ENCODE peak calls at places on chromosomes 6 and 20, in seven cellular contexts. R is endodermal cell; J is iPS DF 6.9; Z is stomach; I is dorsolateral prefrontal cortex; S is naive thymus-derived CD4-positive, alpha-beta T cell; C is psoas muscle. U is an unnamed sample.

GRCh38 chr20:62358171-62358719 is 8.9 kb downstream of the LAMA5 start:
- DNase-seq in Z (peak; percentile 77), J (no peak), C (peak; percentile 84), R (no peak), I (no peak), S (no peak), U (no peak)

GRCh38 chr6:72646604-72647485 is 25.0 kb downstream of the KCNQ5 start:
- DNase-seq in I (no peak), R (no peak), C (no peak), J (no peak), S (no peak), Z (no peak), U (no peak)

GRCh38 chr6:157227202-157228166 is 95.8 kb downstream of the TMEM242 start:
- DNase-seq in C (no peak), R (peak; percentile 58), J (no peak), I (no peak), S (peak; percentile 46), Z (no peak), U (no peak)

GRCh38 chr6:109772961-109773431 is 81.9 kb downstream of the FIG4 start:
- DNase-seq in R (no peak), Z (peak; percentile 47), I (no peak), J (no peak), S (no peak), C (no peak), U (no peak)

GRCh38 chr20:3784226-3784853 is 2.2 kb downstream of the CENPB start:
- DNase-seq in C (no peak), R (no peak), J (no peak), Z (no peak), I (no peak), S (no peak), U (peak; percentile 47)

GRCh38 chr6:4055420-4056041 is 23.4 kb downstream of the FAM217A start:
- DNase-seq in J (no peak), S (no peak), I (no peak), C (no peak), R (no peak), Z (peak; percentile 45), U (no peak)

GRCh38 chr20:47456952-47457724 is 44.5 kb upstream of the NCOA3 start:
- DNase-seq in J (no peak), Z (no peak), R (no peak), I (no peak), C (no peak), S (no peak), U (no peak)

GRCh38 chr20:63206878-63207277 is 9.1 kb downstream of the YTHDF1 start:
- DNase-seq in R (no peak), Z (no peak), C (no peak), S (no peak), I (no peak), J (no peak), U (no peak)

GRCh38 chr20:53321596-53321995 is 272.0 kb downstream of the ZNF217 start:
- DNase-seq in J (no peak), Z (no peak), I (no peak), C (no peak), S (no peak), R (no peak), U (no peak)

GRCh38 chr6:423062-423798 is 31.7 kb downstream of the IRF4 start:
- DNase-seq in Z (no peak), R (no peak), S (no peak), C (no peak), J (no peak), I (no peak), U (no peak)

GRCh38 chr6:132096996-132097395 is 145.8 kb upstream of the CCN2 start:
- DNase-seq in I (no peak), R (no peak), S (no peak), Z (no peak), J (no peak), C (no peak), U (no peak)

GRCh38 chr6:84072452-84072997 is 39.0 kb downstream of the MRAP2 start:
- DNase-seq in S (no peak), Z (no peak), C (no peak), R (no peak), J (no peak), I (no peak), U (no peak)

DNA sequence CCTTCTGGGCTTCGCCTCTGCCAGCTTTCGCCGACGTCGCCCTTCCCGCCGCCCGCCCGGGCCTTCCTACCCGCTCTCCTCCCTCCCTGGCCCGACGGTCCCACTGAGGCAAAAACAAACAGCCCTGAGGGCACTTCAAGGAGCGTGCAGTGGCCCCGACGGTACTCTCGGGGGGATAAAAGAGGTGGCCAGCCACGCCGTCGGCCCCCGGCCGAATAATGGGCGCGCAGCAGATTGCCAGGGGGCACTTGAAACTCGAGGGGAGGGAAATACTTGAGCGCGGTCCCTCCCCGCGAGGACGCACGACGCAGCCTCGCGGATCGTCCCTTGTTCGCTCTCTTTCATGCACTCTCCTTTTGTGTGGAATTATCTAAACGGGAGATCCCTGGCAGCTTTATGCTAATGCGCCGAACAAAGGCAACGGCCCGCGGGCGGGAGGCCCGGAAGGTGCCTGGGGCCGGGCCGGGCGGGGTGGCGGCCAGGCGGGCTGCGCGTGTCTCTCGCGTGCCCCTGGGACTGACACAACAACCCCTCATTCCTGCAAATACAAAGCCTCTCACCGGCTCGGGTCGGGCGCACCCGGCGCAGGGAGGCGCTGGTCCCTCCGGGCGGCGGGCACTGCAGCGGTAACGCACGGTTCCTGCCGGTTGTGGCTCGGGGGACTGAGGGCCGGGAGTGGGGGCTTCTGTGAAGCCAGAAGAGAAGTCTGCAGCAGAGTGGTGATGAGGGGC is 3.7 kb upstream of the INSM1 start:
- DNase-seq in I (no peak), R (peak; percentile 92), Z (no peak), J (no peak), C (no peak), S (no peak), U (no peak)
- H3K27me3 ChIP-seq in I (peaks cover 30% of the 10 kb centered on the region), R (peaks cover 94% of the 10 kb centered on the region), Z (peaks cover 78% of the 10 kb centered on the region), J (peaks cover 25% of the 10 kb centered on the region), C (peaks cover 75% of the 10 kb centered on the region), S (no peaks in the 10 kb centered on the region), U (peaks cover 70% of the 10 kb centered on the region)

DNA sequence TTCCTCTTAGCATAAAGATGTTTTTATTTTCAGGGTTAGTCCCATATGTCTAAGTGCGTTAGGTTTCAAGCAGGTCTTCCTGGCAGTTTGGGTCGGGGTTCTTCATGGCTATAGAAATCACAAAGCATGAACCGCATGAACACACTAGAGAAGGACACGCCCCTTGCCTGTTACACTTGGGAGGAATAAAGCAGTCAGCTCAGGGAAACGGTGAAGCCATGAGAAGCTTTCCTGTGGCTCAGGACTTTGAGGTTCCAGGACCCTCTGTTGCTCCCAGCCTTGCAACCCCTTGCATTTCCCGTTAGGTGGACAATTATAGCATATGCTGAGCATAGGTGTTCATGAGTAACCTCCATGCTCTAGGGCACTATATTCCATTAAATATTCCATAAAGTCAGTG is 96.7 kb downstream of the SYCP2 start:
- DNase-seq in S (no peak), J (no peak), I (no peak), Z (no peak), C (no peak), R (no peak), U (no peak)
- H3K27me3 ChIP-seq in S (peaks cover 3% of the 10 kb centered on the region), J (no peaks in the 10 kb centered on the region), I (no peaks in the 10 kb centered on the region), Z (peaks cover 9% of the 10 kb centered on the region), C (peaks cover 37% of the 10 kb centered on the region), R (no peaks in the 10 kb centered on the region), U (no peaks in the 10 kb centered on the region)

DNA sequence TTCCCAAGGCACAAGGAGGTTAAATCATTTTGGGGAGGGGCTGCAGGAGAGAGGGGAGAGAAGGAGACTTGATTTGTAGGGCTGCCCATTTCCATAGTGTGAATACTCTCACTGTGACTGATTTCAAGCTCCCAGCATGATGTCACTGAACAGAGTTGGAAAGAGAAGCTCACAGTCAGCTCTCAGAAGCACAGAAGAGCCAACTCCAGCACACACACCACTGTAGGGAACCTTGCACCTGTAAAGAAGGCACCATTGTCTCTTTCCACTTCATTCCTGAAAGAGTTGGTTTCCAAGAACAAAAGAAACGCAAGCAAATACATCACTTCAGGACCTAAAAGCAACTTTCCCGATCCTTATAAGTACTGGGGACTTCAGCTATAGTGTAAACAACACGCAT is 12.7 kb upstream of the STK35 start:
- DNase-seq in S (no peak), I (no peak), Z (no peak), J (no peak), C (no peak), R (peak; percentile 57), U (no peak)
- H3K27me3 ChIP-seq in S (peaks cover 2% of the 10 kb centered on the region), I (no peaks in the 10 kb centered on the region), Z (peaks cover 11% of the 10 kb centered on the region), J (no peaks in the 10 kb centered on the region), C (peaks cover 16% of the 10 kb centered on the region), R (no peaks in the 10 kb centered on the region), U (peaks cover 37% of the 10 kb centered on the region)

GRCh38 chr6:133241901-133242760 is 974 bp downstream of the EYA4 start:
- DNase-seq in C (peak; percentile 28), S (no peak), R (peak; percentile 80), Z (no peak), I (no peak), J (no peak), U (no peak)

GRCh38 chr6:133245033-133245903 is 4.1 kb downstream of the EYA4 start:
- DNase-seq in S (no peak), Z (no peak), C (no peak), R (no peak), J (no peak), I (no peak), U (no peak)

GRCh38 chr6:133243723-133244122 is 2.6 kb downstream of the EYA4 start:
- DNase-seq in J (no peak), Z (no peak), I (no peak), S (no peak), R (no peak), C (no peak), U (no peak)

GRCh38 chr6:133242761-133243590 is 1.8 kb downstream of the EYA4 start:
- DNase-seq in J (no peak), C (peak; percentile 29), R (peak; percentile 77), I (no peak), Z (no peak), S (no peak), U (no peak)

GRCh38 chr6:133244502-133244901 is 3.3 kb downstream of the EYA4 start:
- DNase-seq in S (no peak), Z (no peak), C (no peak), R (no peak), J (no peak), I (no peak), U (no peak)
- H3K27me3 ChIP-seq in S (no peaks in the 10 kb centered on the region), Z (peaks cover 47% of the 10 kb centered on the region), C (no peaks in the 10 kb centered on the region), R (peaks cover 75% of the 10 kb centered on the region), J (peaks cover 36% of the 10 kb centered on the region), I (peaks cover 67% of the 10 kb centered on the region), U (peaks cover 79% of the 10 kb centered on the region)

GRCh38 chr20:25863536-25864325 is 167.1 kb upstream of the ZNF337 start:
- DNase-seq in J (no peak), R (peak; percentile 67), I (no peak), Z (no peak), C (no peak), S (no peak), U (peak; percentile 52)

GRCh38 chr20:25865715-25866656 is 169.3 kb upstream of the ZNF337 start:
- DNase-seq in J (no peak), C (peak; percentile 79), Z (peak; percentile 78), S (peak; percentile 70), I (peak; percentile 86), R (peak; percentile 94), U (peak; percentile 83)

GRCh38 chr20:25864326-25864970 is 167.8 kb upstream of the ZNF337 start:
- DNase-seq in I (no peak), J (no peak), R (no peak), C (no peak), Z (no peak), S (no peak), U (no peak)

GRCh38 chr20:25867776-25868649 is 171.4 kb upstream of the ZNF337 start:
- DNase-seq in C (peak; percentile 81), R (peak; percentile 88), I (peak; percentile 91), S (peak; percentile 65), J (no peak), Z (peak; percentile 79), U (peak; percentile 78)

GRCh38 chr20:25864986-25865714 is 168.5 kb upstream of the ZNF337 start:
- DNase-seq in R (no peak), C (no peak), J (no peak), Z (no peak), I (no peak), S (no peak), U (peak; percentile 39)
- H3K27me3 ChIP-seq in R (peaks cover 76% of the 10 kb centered on the region), C (no peaks in the 10 kb centered on the region), J (peaks cover 30% of the 10 kb centered on the region), Z (peaks cover 28% of the 10 kb centered on the region), I (no peaks in the 10 kb centered on the region), S (peaks cover 9% of the 10 kb centered on the region), U (peaks cover 7% of the 10 kb centered on the region)

GRCh38 chr6:10422282-10423034 is 7.6 kb upstream of the TFAP2A start:
- DNase-seq in I (no peak), C (no peak), S (no peak), R (no peak), J (no peak), Z (no peak), U (no peak)
- H3K27me3 ChIP-seq in I (peaks cover 92% of the 10 kb centered on the region), C (peaks cover 93% of the 10 kb centered on the region), S (peaks cover 35% of the 10 kb centered on the region), R (peaks cover 100% of the 10 kb centered on the region), J (peaks cover 89% of the 10 kb centered on the region), Z (peaks cover 95% of the 10 kb centered on the region), U (peaks cover 87% of the 10 kb centered on the region)

U was measured in lower lobe of right lung.